ENCODE peak calls at places on chromosome 19, in nine cellular contexts. A, L, T, F, X, C, Z, P and E are unnamed samples.

GRCh38 chr19:45306522-45307027 is 16.1 kb downstream of the CKM start:
- DNase-seq in A (no peak), L (peak), T (no peak), F (no peak), X (no peak), C (no peak), Z (peak), P (no peak), E (no peak)

GRCh38 chr19:40907968-40908735 is 26.1 kb upstream of the CYP2A7 start:
- DNase-seq in A (no peak), L (no peak), T (peak), F (peak), X (no peak), C (no peak), Z (no peak), P (no peak), E (no peak)

GRCh38 chr19:18433039-18433691 is 4.8 kb downstream of the ISYNA1 start:
- DNase-seq in A (peak), L (no peak), T (peak), F (peak), X (no peak), C (no peak), Z (no peak), P (no peak), E (no peak)

GRCh38 chr19:44891016-44891882 is at the start of gene TOMM40:
- DNase-seq in A (no peak), L (peak), T (peak), F (peak), X (no peak), C (no peak), Z (peak), P (peak), E (peak)

GRCh38 chr19:51064534-51065220 is at the start of gene KLK13:
- DNase-seq in A (no peak), L (no peak), T (no peak), F (no peak), X (no peak), C (no peak), Z (no peak), P (no peak), E (no peak)

GRCh38 chr19:8609210-8610040 is 1.1 kb downstream of the ADAMTS10 start:
- DNase-seq in A (no peak), L (no peak), T (peak), F (peak), X (peak), C (peak), Z (no peak), P (no peak), E (peak)

GRCh38 chr19:54248016-54248601 is 5.5 kb upstream of the LILRA6 start:
- DNase-seq in A (no peak), L (no peak), T (no peak), F (peak), X (no peak), C (no peak), Z (no peak), P (no peak), E (peak)

GRCh38 chr19:366951-367350 is 22.4 kb upstream of the MIER2 start:
- DNase-seq in A (no peak), L (no peak), T (peak), F (no peak), X (no peak), C (no peak), Z (no peak), P (no peak), E (no peak)

GRCh38 chr19:33467851-33468250 is 53.7 kb downstream of the PEPD start:
- DNase-seq in A (no peak), L (no peak), T (no peak), F (no peak), X (no peak), C (peak), Z (no peak), P (no peak), E (no peak)

GRCh38 chr19:16627194-16627927 is 643 bp downstream of the MED26 start:
- DNase-seq in A (no peak), L (no peak), T (no peak), F (peak), X (peak), C (peak), Z (no peak), P (peak), E (peak)